ENCODE peak calls at places on chromosomes 3 and 15, in eight cellular contexts. O is H9, A is upper lobe of right lung, D is esophagus muscularis mucosa, N is mesothelial cell of epicardium, F is GM13977, L is pancreas, J is GM12864. E is an unnamed sample.

GRCh38 chr3:177596822-177597271 is 399.6 kb upstream of the TBL1XR1 start:
- DNase-seq in L (no peak), D (no peak), N (no peak), F (no peak), J (no peak), O (no peak), A (no peak), E (no peak)

GRCh38 chr15:51331141-51331540 is 7.3 kb downstream of the CYP19A1 start:
- DNase-seq in J (no peak), F (no peak), N (no peak), D (no peak), A (no peak), L (no peak), O (no peak), E (no peak)

GRCh38 chr3:177435301-177435700 is 238.0 kb upstream of the TBL1XR1 start:
- DNase-seq in J (no peak), L (no peak), D (no peak), F (no peak), N (no peak), A (no peak), O (no peak), E (no peak)

GRCh38 chr3:84891851-84892250 is 66.9 kb upstream of the CADM2 start:
- DNase-seq in A (no peak), O (no peak), L (no peak), F (no peak), D (no peak), J (no peak), N (no peak), E (no peak)

GRCh38 chr3:170204509-170204908 is 17.7 kb upstream of the PRKCI start:
- DNase-seq in D (no peak), A (no peak), O (no peak), N (no peak), L (no peak), J (no peak), F (no peak), E (no peak)

GRCh38 chr3:54213910-54214309 is 91.6 kb downstream of the CACNA2D3 start:
- DNase-seq in O (no peak), F (no peak), L (no peak), N (no peak), J (no peak), A (no peak), D (no peak), E (no peak)

GRCh38 chr3:142468456-142468855 is 20.6 kb upstream of the XRN1 start:
- DNase-seq in F (no peak), A (no peak), D (no peak), N (no peak), J (no peak), L (no peak), O (no peak), E (no peak)

GRCh38 chr3:146165370-146165769 is 4.4 kb upstream of the PLOD2 start:
- DNase-seq in J (no peak), D (no peak), F (no peak), A (no peak), O (no peak), L (no peak), N (no peak), E (no peak)

GRCh38 chr3:8608041-8608790 is 36.4 kb downstream of the SSUH2 start:
- DNase-seq in J (no peak), A (no peak), O (no peak), N (no peak), D (no peak), F (no peak), L (no peak), E (no peak)

GRCh38 chr3:74500257-74500656 is 114.2 kb downstream of the CNTN3 start:
- DNase-seq in D (no peak), O (no peak), L (no peak), J (no peak), F (no peak), N (no peak), A (no peak), E (no peak)

GRCh38 chr15:65578904-65579728 is 31.8 kb downstream of the INTS14 start:
- DNase-seq in O (no peak), F (no peak), N (no peak), J (no peak), A (no peak), D (no peak), L (no peak), E (no peak)

GRCh38 chr3:71244153-71245051 is 339.1 kb downstream of the FOXP1 start:
- DNase-seq in N (no peak), O (no peak), J (no peak), L (no peak), F (no peak), A (no peak), D (no peak), E (no peak)

GRCh38 chr15:85580914-85581313 is 200.5 kb downstream of the AKAP13 start:
- DNase-seq in F (no peak), A (peak; percentile 73), N (no peak), J (no peak), L (peak; percentile 43), D (no peak), O (no peak), E (no peak)

GRCh38 chr3:183265713-183266417 is 12.8 kb downstream of the B3GNT5 start:
- DNase-seq in N (no peak), F (no peak), A (no peak), L (peak; percentile 31), D (no peak), J (no peak), O (no peak), E (no peak)

GRCh38 chr15:101193063-101193712 is 58.7 kb downstream of the CHSY1 start:
- DNase-seq in D (no peak), N (no peak), L (no peak), O (no peak), A (no peak), F (no peak), J (no peak), E (no peak)

GRCh38 chr3:36969540-36970432 is 23.1 kb downstream of the EPM2AIP1 start:
- DNase-seq in A (no peak), L (no peak), O (peak; percentile 60), N (no peak), J (peak; percentile 48), F (peak; percentile 82), D (no peak), E (peak; percentile 82)

GRCh38 chr15:50786871-50787270 is 21.4 kb upstream of the SPPL2A start:
- DNase-seq in N (no peak), L (no peak), J (no peak), D (no peak), F (no peak), O (no peak), A (no peak), E (no peak)

GRCh38 chr3:25663324-25664065 is 1.2 kb downstream of the TOP2B start:
- DNase-seq in L (peak; percentile 41), A (no peak), D (no peak), F (peak; percentile 56), O (no peak), N (no peak), J (peak; percentile 46), E (peak; percentile 50)

GRCh38 chr3:177220136-177220974 is 23.1 kb upstream of the TBL1XR1 start:
- DNase-seq in N (no peak), O (no peak), A (no peak), J (no peak), L (no peak), F (no peak), D (no peak), E (no peak)

GRCh38 chr3:185789891-185790830 is 34.7 kb downstream of the IGF2BP2 start:
- DNase-seq in O (no peak), J (no peak), A (no peak), L (no peak), D (no peak), N (no peak), F (no peak), E (no peak)

GRCh38 chr3:46858996-46859710 is 4.1 kb downstream of the MYL3 start:
- DNase-seq in O (no peak), N (peak; percentile 15), L (no peak), D (no peak), F (no peak), J (no peak), A (peak; percentile 39), E (no peak)

GRCh38 chr3:169044341-169045113 is 619.0 kb downstream of the MECOM start:
- DNase-seq in D (no peak), F (no peak), O (no peak), A (no peak), N (no peak), J (no peak), L (no peak), E (no peak)

GRCh38 chr3:169041677-169042171 is 621.8 kb downstream of the MECOM start:
- DNase-seq in A (no peak), O (no peak), D (no peak), L (no peak), J (no peak), F (peak; percentile 3), N (no peak), E (no peak)
- TF ChIP-seq CTCF in A (peak; percentile 58), O (peak; percentile 59), D (peak; percentile 71), L (peak; percentile 45), J (no peak), F (no peak), N (peak; percentile 37), E (no peak)

GRCh38 chr3:179768080-179768479 is 115.2 kb downstream of the USP13 start:
- DNase-seq in D (no peak), L (peak; percentile 18), N (no peak), F (no peak), J (no peak), A (no peak), O (peak; percentile 50), E (no peak)
- TF ChIP-seq CTCF in D (no peak), L (no peak), N (peak; percentile 24), F (peak; percentile 37), J (peak; percentile 5), A (no peak), O (peak; percentile 85), E (peak; percentile 38)

GRCh38 chr3:4719011-4719649 is 226.0 kb downstream of the ITPR1 start:
- DNase-seq in L (no peak), J (no peak), D (no peak), F (no peak), A (no peak), N (no peak), O (no peak), E (no peak)
- TF ChIP-seq CTCF in L (no peak), J (no peak), D (no peak), F (no peak), A (no peak), N (no peak), O (no peak), E (no peak)

GRCh38 chr3:79515072-79515471 is 252.7 kb downstream of the ROBO1 start:
- DNase-seq in D (no peak), N (no peak), O (no peak), J (no peak), L (no peak), A (no peak), F (no peak), E (no peak)

GRCh38 chr3:79521221-79521848 is 246.5 kb downstream of the ROBO1 start:
- DNase-seq in O (no peak), A (no peak), N (no peak), F (no peak), J (no peak), D (no peak), L (no peak), E (peak; percentile 24)

GRCh38 chr3:79517766-79518413 is 249.9 kb downstream of the ROBO1 start:
- DNase-seq in L (no peak), D (no peak), N (no peak), J (no peak), F (no peak), O (no peak), A (no peak), E (no peak)

DNA sequence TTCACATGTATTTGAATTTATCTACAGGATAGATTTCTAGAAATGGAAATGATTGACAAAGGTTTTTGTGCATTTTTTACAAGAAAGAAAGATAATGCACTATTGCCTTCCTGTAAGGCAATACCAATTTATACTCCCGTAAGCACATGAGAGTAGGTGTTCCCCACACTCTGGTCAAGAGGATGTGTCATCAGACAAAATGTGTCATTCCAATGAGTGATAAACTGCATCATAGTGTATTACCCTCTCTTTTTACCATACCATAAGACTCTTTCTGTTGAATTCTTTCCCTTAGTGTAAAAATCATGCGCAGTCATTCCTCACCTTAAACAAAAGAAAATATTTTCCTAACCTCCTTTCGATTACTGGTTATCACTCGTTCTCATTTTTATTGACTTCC is 251.0 kb downstream of the ROBO1 start:
- DNase-seq in O (no peak), L (no peak), A (no peak), N (no peak), J (no peak), F (no peak), D (no peak), E (no peak)
- TF ChIP-seq CTCF in O (no peak), L (no peak), A (no peak), N (no peak), J (no peak), F (no peak), D (no peak), E (no peak)

E was measured in GM10248.